ENCODE peak calls at places on chromosomes 12 and 14, in seven cellular contexts. N, X, J, M, E, T and A are unnamed samples.

GRCh38 chr14:52906141-52906601 is 44.7 kb downstream of the FERMT2 start:
- DNase-seq in N (no peak), X (peak), J (peak), M (no peak), E (no peak), T (no peak), A (no peak)

GRCh38 chr14:21191809-21192446 is 36.1 kb upstream of the OR5AU1 start:
- DNase-seq in N (peak), X (no peak), J (peak), M (no peak), E (peak), T (peak), A (peak)

GRCh38 chr14:58141893-58142292 is 10.1 kb downstream of the ARMH4 start:
- DNase-seq in N (no peak), X (no peak), J (no peak), M (no peak), E (no peak), T (no peak), A (no peak)

GRCh38 chr12:15648564-15648963 is 140.6 kb downstream of the EPS8 start:
- DNase-seq in N (no peak), X (no peak), J (no peak), M (no peak), E (no peak), T (no peak), A (no peak)

GRCh38 chr14:89672636-89673279 is 255.7 kb upstream of the FOXN3 start:
- DNase-seq in N (no peak), X (no peak), J (no peak), M (no peak), E (no peak), T (no peak), A (no peak)

GRCh38 chr12:84134797-84135366 is 777.7 kb downstream of the SLC6A15 start:
- DNase-seq in N (no peak), X (no peak), J (no peak), M (no peak), E (no peak), T (no peak), A (no peak)

GRCh38 chr12:14923944-14924343 is 14.4 kb downstream of the ERP27 start:
- DNase-seq in N (no peak), X (no peak), J (no peak), M (no peak), E (no peak), T (no peak), A (no peak)

GRCh38 chr12:46391630-46392029 is 19.1 kb upstream of the SLC38A2 start:
- DNase-seq in N (no peak), X (no peak), J (no peak), M (no peak), E (no peak), T (no peak), A (no peak)

GRCh38 chr14:97458302-97459137 is 661.3 kb downstream of the VRK1 start:
- DNase-seq in N (peak), X (no peak), J (no peak), M (no peak), E (peak), T (peak), A (no peak)

GRCh38 chr14:37232907-37233481 is 35.3 kb downstream of the MIPOL1 start:
- DNase-seq in N (peak), X (peak), J (peak), M (no peak), E (no peak), T (no peak), A (no peak)

GRCh38 chr12:116053479-116054195 is 223.9 kb downstream of the MED13L start:
- DNase-seq in N (no peak), X (peak), J (no peak), M (no peak), E (no peak), T (peak), A (no peak)

GRCh38 chr14:86570371-86570770 is 1040.4 kb downstream of the FLRT2 start:
- DNase-seq in N (no peak), X (no peak), J (no peak), M (no peak), E (no peak), T (no peak), A (no peak)

GRCh38 chr14:67166450-67166853 is 22.8 kb upstream of the GARIN2 start:
- DNase-seq in N (peak), X (peak), J (peak), M (no peak), E (no peak), T (no peak), A (no peak)

GRCh38 chr12:47419500-47419899 is 286.3 kb downstream of the RPAP3 start:
- DNase-seq in N (no peak), X (no peak), J (no peak), M (no peak), E (no peak), T (no peak), A (no peak)

GRCh38 chr12:121089031-121089812 is 43.5 kb upstream of the P2RX7 start:
- DNase-seq in N (no peak), X (no peak), J (no peak), M (no peak), E (peak), T (no peak), A (no peak)
- TF ChIP-seq CTCF in N (no peak), X (no peak), J (peak), M (no peak), E (peak), T (no peak), A (no peak)

DNA sequence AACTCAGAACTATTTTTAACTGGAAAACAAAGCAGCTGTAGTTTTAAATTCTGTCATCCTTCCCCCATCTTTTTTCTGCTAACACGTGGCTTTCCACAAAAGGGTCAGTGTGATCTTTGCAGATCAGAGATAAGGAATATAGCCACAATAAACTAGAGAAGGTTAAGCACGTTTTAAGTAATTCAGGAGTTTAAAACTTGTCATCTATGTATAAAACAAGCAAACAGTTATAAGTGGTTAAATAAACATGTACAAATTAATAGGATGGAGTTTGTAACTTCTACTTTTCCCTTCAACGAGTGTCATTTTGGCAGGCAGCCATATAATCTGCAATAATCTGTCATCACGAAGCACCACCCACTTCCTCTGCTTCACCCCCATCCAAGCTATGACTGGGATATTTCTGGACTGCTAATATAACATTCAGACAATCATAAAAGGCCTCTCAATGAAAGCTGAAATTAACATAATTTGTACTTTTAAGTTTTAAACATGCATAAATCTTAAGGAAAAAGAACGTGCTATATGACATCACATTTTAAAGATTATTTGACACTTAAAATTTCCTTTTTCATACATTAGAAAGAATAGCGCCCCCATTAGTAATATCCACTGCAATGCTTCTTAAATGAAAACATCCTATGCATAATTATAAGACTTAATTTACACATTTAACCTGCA is 15.2 kb downstream of the TAOK3 start:
- DNase-seq in N (no peak), X (no peak), J (peak), M (no peak), E (no peak), T (no peak), A (no peak)
- TF ChIP-seq CTCF in N (no peak), X (no peak), J (peak), M (no peak), E (peak), T (no peak), A (no peak)

GRCh38 chr12:42296503-42297109 is 29.3 kb downstream of the ZCRB1 start:
- DNase-seq in N (no peak), X (peak), J (no peak), M (no peak), E (no peak), T (no peak), A (no peak)
- TF ChIP-seq CTCF in N (peak), X (peak), J (no peak), M (no peak), E (peak), T (no peak), A (peak)

DNA sequence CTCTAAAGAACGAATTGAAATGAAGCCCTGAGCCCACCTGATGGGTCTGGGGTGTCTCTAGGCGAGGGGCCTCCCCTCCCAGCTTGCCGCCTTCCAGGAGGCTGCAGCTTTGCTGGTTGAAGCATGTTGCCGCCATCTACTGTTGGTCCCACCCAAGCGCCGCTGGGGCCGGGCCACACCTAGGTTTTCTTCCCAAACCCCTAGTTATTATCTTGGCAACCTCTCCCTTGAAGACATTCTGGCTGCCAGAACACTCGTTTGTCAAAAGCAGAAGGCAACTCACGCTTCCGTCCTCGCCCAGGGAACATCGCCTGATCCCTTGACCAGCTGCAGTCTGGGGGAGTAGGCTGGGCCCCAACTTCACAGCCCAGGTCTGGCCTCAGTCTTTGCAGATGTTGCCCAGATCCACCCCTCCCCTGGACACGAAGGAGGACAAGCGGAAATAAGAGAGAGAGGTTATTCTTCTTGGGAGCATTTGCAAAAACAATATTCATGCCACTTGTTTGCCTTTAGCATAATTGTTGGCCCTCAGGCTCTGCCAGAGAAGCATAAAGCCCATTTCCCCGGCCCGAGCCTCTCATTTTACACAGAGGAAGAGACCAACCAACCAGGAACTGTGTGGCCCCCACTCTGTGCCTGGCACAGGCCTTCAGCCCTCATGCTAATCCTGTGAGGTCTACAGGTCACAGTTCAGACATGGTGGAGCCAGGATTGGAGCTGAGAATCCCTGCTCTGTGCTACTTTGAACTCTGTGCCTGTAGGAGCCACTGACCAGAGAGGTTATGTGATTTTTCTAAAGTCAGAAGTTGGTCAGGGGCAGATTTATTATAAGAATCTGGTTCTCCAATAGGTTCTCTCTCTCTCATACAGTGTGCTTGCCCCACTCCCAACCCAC is 6.7 kb downstream of the EMP1 start:
- DNase-seq in N (no peak), X (no peak), J (no peak), M (no peak), E (peak), T (peak), A (no peak)
- TF ChIP-seq CTCF in N (no peak), X (no peak), J (peak), M (no peak), E (peak), T (no peak), A (peak)

GRCh38 chr12:21252070-21252469 is 82.6 kb downstream of the SLCO1A2 start:
- DNase-seq in N (no peak), X (no peak), J (no peak), M (no peak), E (no peak), T (no peak), A (no peak)

GRCh38 chr12:21248679-21249078 is 86.0 kb downstream of the SLCO1A2 start:
- DNase-seq in N (no peak), X (no peak), J (no peak), M (no peak), E (no peak), T (no peak), A (no peak)
- TF ChIP-seq CTCF in N (no peak), X (no peak), J (peak), M (no peak), E (peak), T (no peak), A (peak)

GRCh38 chr12:122732170-122732569 is 1.5 kb upstream of the HCAR1 start:
- DNase-seq in N (no peak), X (no peak), J (no peak), M (no peak), E (no peak), T (no peak), A (no peak)

GRCh38 chr12:122729583-122730214 is 945 bp downstream of the HCAR1 start:
- DNase-seq in N (no peak), X (no peak), J (no peak), M (no peak), E (no peak), T (no peak), A (no peak)

GRCh38 chr12:122732611-122733010 is 2.0 kb upstream of the HCAR1 start:
- DNase-seq in N (no peak), X (no peak), J (no peak), M (no peak), E (no peak), T (no peak), A (no peak)

GRCh38 chr12:122726056-122726558 is 4.5 kb downstream of the HCAR1 start:
- DNase-seq in N (no peak), X (peak), J (peak), M (no peak), E (peak), T (no peak), A (no peak)

GRCh38 chr12:122730215-122731014 is at the start of gene HCAR1:
- DNase-seq in N (no peak), X (no peak), J (no peak), M (no peak), E (no peak), T (no peak), A (no peak)
- TF ChIP-seq CTCF in N (no peak), X (no peak), J (no peak), M (no peak), E (no peak), T (no peak), A (no peak)

DNA sequence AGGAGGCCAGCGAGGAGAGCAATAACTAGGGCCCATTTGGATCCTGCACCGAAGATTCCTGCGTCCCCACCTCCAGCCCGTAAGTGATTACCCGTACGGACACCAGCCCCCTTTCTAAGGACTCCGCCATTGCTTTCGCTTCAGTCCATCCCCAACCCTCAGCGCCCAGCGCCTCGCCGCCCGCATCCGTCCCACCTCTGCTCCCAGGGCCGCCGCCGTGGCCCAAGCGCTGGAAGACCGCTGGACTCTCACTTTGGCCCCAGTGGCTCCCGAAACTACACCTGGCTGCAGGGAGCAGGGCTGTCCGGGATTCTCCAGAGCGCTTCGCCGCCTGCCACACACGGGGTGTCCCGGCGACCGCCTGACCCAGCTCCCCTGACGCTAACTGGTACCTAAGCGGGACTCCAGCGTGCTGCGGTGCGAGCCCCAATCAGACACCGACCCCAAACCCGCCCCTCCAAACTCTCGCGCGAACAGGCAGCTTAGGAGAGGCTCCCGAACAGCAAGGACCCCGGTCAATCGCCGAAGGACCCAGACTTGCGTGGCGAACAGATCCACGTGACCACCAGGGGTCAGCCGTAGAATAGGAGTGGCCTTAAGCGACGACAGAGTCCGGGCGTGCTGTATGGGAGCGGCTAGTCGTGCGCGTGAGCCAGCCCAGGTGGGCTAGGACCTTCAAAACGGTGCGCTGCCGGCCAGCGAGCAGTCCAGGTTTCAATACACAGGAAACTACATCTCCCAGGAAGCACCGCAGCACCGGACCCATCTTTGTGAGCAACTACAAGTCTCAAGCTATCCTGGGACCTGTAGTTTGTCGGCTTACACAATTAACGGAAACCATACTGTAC is at the start of gene CNPY2:
- DNase-seq in N (peak), X (peak), J (peak), M (peak), E (peak), T (peak), A (peak)
- TF ChIP-seq CTCF in N (no peak), X (no peak), J (no peak), M (no peak), E (peak), T (no peak), A (peak)

GRCh38 chr12:107415066-107415465 is 270.5 kb upstream of the PWP1 start:
- DNase-seq in N (no peak), X (peak), J (no peak), M (no peak), E (no peak), T (no peak), A (no peak)
- TF ChIP-seq CTCF in N (no peak), X (no peak), J (no peak), M (no peak), E (no peak), T (no peak), A (no peak)

GRCh38 chr12:52042706-52043385 is 8.4 kb upstream of the NR4A1 start:
- DNase-seq in N (no peak), X (no peak), J (no peak), M (no peak), E (no peak), T (no peak), A (no peak)
- TF ChIP-seq CTCF in N (no peak), X (no peak), J (no peak), M (no peak), E (no peak), T (no peak), A (no peak)